ENCODE peak calls at places on chromosomes 7 and 10, in eight cellular contexts. P is GDM1; X is stimulated activated CD4-positive, alpha-beta T cell treated with anti-CD3 and anti-CD28 coated beads, TNF-alpha, amount 100 ng/mL, for 48 hours; N is T-helper 9 cell; G is BJ; Q is heart left ventricle; F is GM12878; M is islet precursor cell. E is an unnamed sample.

GRCh38 chr7:14754631-14755030 is 147.9 kb downstream of the DGKB start:
- DNase-seq in G (no peak), P (no peak), N (no peak), Q (no peak), F (no peak), X (no peak), M (no peak), E (no peak)

GRCh38 chr10:63605568-63605967 is 84.4 kb downstream of the REEP3 start:
- DNase-seq in G (no peak), Q (no peak), N (no peak), M (peak; percentile 56), F (no peak), P (no peak), X (no peak), E (no peak)

GRCh38 chr7:157875230-157876179 is 538.7 kb downstream of the DNAJB6 start:
- DNase-seq in N (peak; percentile 26), Q (peak; percentile 51), M (no peak), P (no peak), G (no peak), F (no peak), X (peak; percentile 24), E (no peak)

GRCh38 chr7:128362670-128363069 is 1.2 kb upstream of the PRRT4 start:
- DNase-seq in G (no peak), F (no peak), X (no peak), P (no peak), M (no peak), N (no peak), Q (no peak), E (no peak)

GRCh38 chr7:128243273-128243672 is 2.2 kb downstream of the LEP start:
- DNase-seq in X (no peak), Q (no peak), G (no peak), P (no peak), N (no peak), F (no peak), M (no peak), E (no peak)

GRCh38 chr10:78405231-78405630 is 371.6 kb downstream of the RPS24 start:
- DNase-seq in N (no peak), Q (no peak), F (no peak), P (no peak), G (no peak), X (no peak), M (peak; percentile 57), E (no peak)

GRCh38 chr10:52992569-52992968 is 220.0 kb upstream of the MBL2 start:
- DNase-seq in M (no peak), G (no peak), X (no peak), N (no peak), Q (no peak), F (no peak), P (no peak), E (no peak)

GRCh38 chr7:12294701-12295100 is 83.6 kb downstream of the TMEM106B start:
- DNase-seq in M (no peak), P (no peak), F (no peak), Q (no peak), G (no peak), X (no peak), N (no peak), E (no peak)

GRCh38 chr10:79142064-79142491 is 73.3 kb downstream of the ZMIZ1 start:
- DNase-seq in N (no peak), G (no peak), P (no peak), X (no peak), M (no peak), Q (no peak), F (no peak), E (no peak)

GRCh38 chr10:88293651-88294230 is 289.4 kb downstream of the RNLS start:
- DNase-seq in F (no peak), Q (no peak), G (no peak), P (no peak), X (no peak), N (no peak), M (no peak), E (no peak)